ENCODE peak calls at places on chromosomes 12 and 14, in eight cellular contexts. C is GM23338; I is activated naive CD4-positive, alpha-beta T cell treated with anti-CD3 and anti-CD28 coated beads, Interleukin-2, amount 50 U/mL, for 72 hours; E is heart right ventricle; H is activated CD4-positive, CD25-positive, alpha-beta regulatory T cell treated with anti-CD3 and anti-CD28 coated beads, Interleukin-2, amount 50 U/mL, for 24 hours; G is stimulated activated naive B cell treated with anti-CD40 and anti-IgM and Interleukin-4, amounts not matched to agents 10 μg/mL and 1 μg/mL and 100 μg/mL, for 72 hours; B is right cardiac atrium; U is HCT116. F is an unnamed sample.

GRCh38 chr14:104931771-104932675 is 7.3 kb downstream of the PLD4 start:
- ATAC-seq in C (peak), I (no peak), E (no peak), H (no peak), G (no peak), B (no peak), U (no peak), F (peak)

GRCh38 chr12:13799574-13799973 is 181.8 kb downstream of the GRIN2B start:
- ATAC-seq in C (peak), I (no peak), E (no peak), H (no peak), G (no peak), B (no peak), U (no peak), F (no peak)

GRCh38 chr12:80811957-80812708 is 95.4 kb downstream of the MYF5 start:
- ATAC-seq in C (no peak), I (no peak), E (no peak), H (no peak), G (no peak), B (no peak), U (no peak), F (no peak)

GRCh38 chr14:89651805-89652204 is 234.8 kb upstream of the FOXN3 start:
- ATAC-seq in C (peak), I (no peak), E (no peak), H (no peak), G (no peak), B (no peak), U (no peak), F (no peak)

GRCh38 chr12:57158186-57158585 is 10.8 kb upstream of the LRP1-AS start:
- ATAC-seq in C (no peak), I (no peak), E (no peak), H (no peak), G (no peak), B (no peak), U (no peak), F (no peak)

GRCh38 chr14:69750495-69750894 is 16.4 kb upstream of the SRSF5 start:
- ATAC-seq in C (no peak), I (no peak), E (no peak), H (no peak), G (peak), B (no peak), U (no peak), F (no peak)

GRCh38 chr12:45522227-45522626 is 207.3 kb upstream of the ARID2 start:
- ATAC-seq in C (no peak), I (no peak), E (no peak), H (no peak), G (no peak), B (no peak), U (no peak), F (no peak)

GRCh38 chr12:43271659-43272058 is 280.3 kb downstream of the ADAMTS20 start:
- ATAC-seq in C (no peak), I (no peak), E (no peak), H (no peak), G (peak), B (no peak), U (no peak), F (no peak)

GRCh38 chr14:35973770-35974169 is 147.6 kb downstream of the BRMS1L start:
- ATAC-seq in C (no peak), I (no peak), E (no peak), H (no peak), G (no peak), B (no peak), U (no peak), F (no peak)

GRCh38 chr12:68037616-68038255 is 48.5 kb downstream of the IFNG-AS1 start:
- ATAC-seq in C (no peak), I (peak), E (no peak), H (peak), G (peak), B (no peak), U (no peak), F (no peak)

GRCh38 chr12:106720696-106721095 is 53.8 kb upstream of the RIC8B start:
- ATAC-seq in C (no peak), I (no peak), E (no peak), H (no peak), G (no peak), B (no peak), U (no peak), F (no peak)

GRCh38 chr14:36781897-36782296 is 120.2 kb downstream of the PAX9 start:
- ATAC-seq in C (no peak), I (no peak), E (no peak), H (no peak), G (no peak), B (no peak), U (no peak), F (no peak)

GRCh38 chr12:123384318-123384993 is 524 bp downstream of the KMT5A start:
- ATAC-seq in C (peak), I (no peak), E (no peak), H (no peak), G (no peak), B (no peak), U (peak), F (no peak)

GRCh38 chr14:34345718-34346465 is 116.1 kb downstream of the SPTSSA start:
- ATAC-seq in C (no peak), I (no peak), E (no peak), H (no peak), G (no peak), B (no peak), U (no peak), F (peak)

GRCh38 chr12:91357381-91357780 is 174.8 kb upstream of the DCN start:
- ATAC-seq in C (no peak), I (no peak), E (no peak), H (no peak), G (no peak), B (no peak), U (no peak), F (no peak)

GRCh38 chr14:104048758-104049496 is 36.6 kb upstream of the ASPG start:
- ATAC-seq in C (no peak), I (no peak), E (peak), H (no peak), G (peak), B (peak), U (no peak), F (no peak)

GRCh38 chr12:95118138-95118787 is 44.8 kb upstream of the NR2C1 start:
- ATAC-seq in C (no peak), I (no peak), E (no peak), H (no peak), G (no peak), B (no peak), U (peak), F (no peak)

GRCh38 chr12:49903700-49904423 is at the start of gene FAIM2:
- ATAC-seq in C (peak), I (peak), E (peak), H (peak), G (peak), B (peak), U (no peak), F (peak)

GRCh38 chr14:51209457-51209856 is 30.6 kb upstream of the TMX1 start:
- ATAC-seq in C (no peak), I (no peak), E (no peak), H (no peak), G (peak), B (no peak), U (no peak), F (no peak)

GRCh38 chr12:90036641-90037040 is 328.0 kb upstream of the ATP2B1 start:
- ATAC-seq in C (no peak), I (no peak), E (no peak), H (peak), G (no peak), B (no peak), U (no peak), F (no peak)

GRCh38 chr12:12606793-12607589 is 4.7 kb upstream of the CREBL2 start:
- ATAC-seq in C (no peak), I (peak), E (no peak), H (peak), G (peak), B (no peak), U (no peak), F (peak)

GRCh38 chr14:32536175-32536574 is 207.1 kb downstream of the AKAP6 start:
- ATAC-seq in C (no peak), I (no peak), E (peak), H (no peak), G (no peak), B (peak), U (no peak), F (no peak)

GRCh38 chr14:65502676-65503124 is 90.2 kb downstream of the FUT8 start:
- ATAC-seq in C (no peak), I (peak), E (no peak), H (peak), G (peak), B (no peak), U (peak), F (peak)

GRCh38 chr12:128783129-128783574 is 40.6 kb downstream of the SLC15A4 start:
- ATAC-seq in C (no peak), I (peak), E (no peak), H (peak), G (peak), B (no peak), U (no peak), F (peak)

GRCh38 chr14:105152794-105153241 is 15.8 kb downstream of the JAG2 start:
- ATAC-seq in C (no peak), I (no peak), E (peak), H (no peak), G (no peak), B (peak), U (no peak), F (no peak)

GRCh38 chr14:96710060-96710636 is 87.0 kb upstream of the VRK1 start:
- ATAC-seq in C (no peak), I (no peak), E (no peak), H (no peak), G (no peak), B (no peak), U (no peak), F (peak)

GRCh38 chr12:120261951-120262851 is 3.3 kb downstream of the PXN start:
- ATAC-seq in C (no peak), I (peak), E (no peak), H (peak), G (no peak), B (peak), U (peak), F (no peak)

GRCh38 chr12:94074970-94075695 is 73.2 kb upstream of the PLXNC1 start:
- ATAC-seq in C (peak), I (peak), E (peak), H (peak), G (peak), B (peak), U (peak), F (no peak)

GRCh38 chr12:6553051-6553868 is 2.6 kb downstream of the IFFO1 start:
- ATAC-seq in C (no peak), I (no peak), E (peak), H (no peak), G (no peak), B (peak), U (no peak), F (no peak)

GRCh38 chr12:93127107-93127560 is 198.0 kb upstream of the EEA1 start:
- ATAC-seq in C (no peak), I (no peak), E (peak), H (no peak), G (no peak), B (peak), U (no peak), F (no peak)

GRCh38 chr14:61925043-61925442 is 162.8 kb downstream of the SNAPC1 start:
- ATAC-seq in C (peak), I (peak), E (no peak), H (no peak), G (peak), B (no peak), U (peak), F (peak)

F was measured in stimulated activated memory B cell treated with anti-CD40 and anti-IgM and Interleukin-4, amounts not matched to agents 10 μg/mL and 1 μg/mL and 100 μg/mL, for 72 hours.